ENCODE peak calls at places on chromosomes 7 and 10, in eight cellular contexts. One of them, this sample, is unnamed.

GRCh38 chr7:82841828-82842227 is 320.9 kb downstream of the PCLO start:
- DNase-seq in A172: peak
- DNase-seq in activated CD8-positive, alpha-beta memory T cell treated with anti-CD3 and anti-CD28 coated beads for 24 hours: no peak
- DNase-seq in CD8-positive, alpha-beta T cell: no peak
- DNase-seq in mesenteric fat pad: no peak
- DNase-seq in choroid plexus epithelial cell: no peak
- DNase-seq in AG04449: no peak
- DNase-seq in COR-L47: no peak
- DNase-seq in this sample: no peak

GRCh38 chr7:75639071-75639892 is 99.5 kb downstream of the HIP1 start:
- DNase-seq in A172: peak
- DNase-seq in activated CD8-positive, alpha-beta memory T cell treated with anti-CD3 and anti-CD28 coated beads for 24 hours: peak
- DNase-seq in CD8-positive, alpha-beta T cell: peak
- DNase-seq in mesenteric fat pad: no peak
- DNase-seq in choroid plexus epithelial cell: peak
- DNase-seq in AG04449: no peak
- DNase-seq in COR-L47: peak
- DNase-seq in this sample: no peak

GRCh38 chr7:5143106-5143505 is 46.9 kb upstream of the WIPI2 start:
- DNase-seq in A172: no peak
- DNase-seq in activated CD8-positive, alpha-beta memory T cell treated with anti-CD3 and anti-CD28 coated beads for 24 hours: peak
- DNase-seq in CD8-positive, alpha-beta T cell: peak
- DNase-seq in mesenteric fat pad: no peak
- DNase-seq in choroid plexus epithelial cell: no peak
- DNase-seq in AG04449: no peak
- DNase-seq in COR-L47: no peak
- DNase-seq in this sample: no peak

GRCh38 chr10:125159932-125160855 is at the start of gene CTBP2:
- DNase-seq in A172: no peak
- DNase-seq in activated CD8-positive, alpha-beta memory T cell treated with anti-CD3 and anti-CD28 coated beads for 24 hours: peak
- DNase-seq in CD8-positive, alpha-beta T cell: no peak
- DNase-seq in mesenteric fat pad: peak
- DNase-seq in choroid plexus epithelial cell: peak
- DNase-seq in AG04449: no peak
- DNase-seq in COR-L47: no peak
- DNase-seq in this sample: no peak

GRCh38 chr10:69786791-69787190 is 14.9 kb upstream of the COL13A1 start:
- DNase-seq in A172: peak
- DNase-seq in activated CD8-positive, alpha-beta memory T cell treated with anti-CD3 and anti-CD28 coated beads for 24 hours: no peak
- DNase-seq in CD8-positive, alpha-beta T cell: no peak
- DNase-seq in mesenteric fat pad: no peak
- DNase-seq in choroid plexus epithelial cell: peak
- DNase-seq in AG04449: no peak
- DNase-seq in COR-L47: no peak
- DNase-seq in this sample: no peak

GRCh38 chr7:70178787-70179186 is 580.5 kb downstream of the AUTS2 start:
- DNase-seq in A172: peak
- DNase-seq in activated CD8-positive, alpha-beta memory T cell treated with anti-CD3 and anti-CD28 coated beads for 24 hours: no peak
- DNase-seq in CD8-positive, alpha-beta T cell: no peak
- DNase-seq in mesenteric fat pad: no peak
- DNase-seq in choroid plexus epithelial cell: no peak
- DNase-seq in AG04449: no peak
- DNase-seq in COR-L47: peak
- DNase-seq in this sample: no peak

GRCh38 chr10:15738237-15738928 is 18.7 kb upstream of the ITGA8 start:
- DNase-seq in A172: no peak
- DNase-seq in activated CD8-positive, alpha-beta memory T cell treated with anti-CD3 and anti-CD28 coated beads for 24 hours: no peak
- DNase-seq in CD8-positive, alpha-beta T cell: no peak
- DNase-seq in mesenteric fat pad: no peak
- DNase-seq in choroid plexus epithelial cell: peak
- DNase-seq in AG04449: no peak
- DNase-seq in COR-L47: no peak
- DNase-seq in this sample: no peak

GRCh38 chr7:112362796-112363195 is 87.5 kb upstream of the IFRD1 start:
- DNase-seq in A172: no peak
- DNase-seq in activated CD8-positive, alpha-beta memory T cell treated with anti-CD3 and anti-CD28 coated beads for 24 hours: no peak
- DNase-seq in CD8-positive, alpha-beta T cell: no peak
- DNase-seq in mesenteric fat pad: no peak
- DNase-seq in choroid plexus epithelial cell: no peak
- DNase-seq in AG04449: no peak
- DNase-seq in COR-L47: no peak
- DNase-seq in this sample: no peak

GRCh38 chr7:157439761-157440160 is 103.0 kb downstream of the DNAJB6 start:
- DNase-seq in A172: no peak
- DNase-seq in activated CD8-positive, alpha-beta memory T cell treated with anti-CD3 and anti-CD28 coated beads for 24 hours: peak
- DNase-seq in CD8-positive, alpha-beta T cell: no peak
- DNase-seq in mesenteric fat pad: peak
- DNase-seq in choroid plexus epithelial cell: no peak
- DNase-seq in AG04449: no peak
- DNase-seq in COR-L47: no peak
- DNase-seq in this sample: no peak